ENCODE peak calls at places on chromosomes 13 and 19, in ten cellular contexts. B is stimulated activated naive CD8-positive, alpha-beta T cell treated with anti-CD3 and anti-CD28 coated beads, Interleukin-15, Interleukin-2, amounts not matched to agents 100 U/mL and 50 U/mL, for 24 hours; I is AG09309; X is activated CD4-positive, alpha-beta T cell treated with anti-CD3 and anti-CD28 coated beads for 24 hours; V is EL; G is psoas muscle; S is G401; P is upper lobe of left lung; U is activated T-cell treated with anti-CD3 and anti-CD28 coated beads, Interleukin-2, amount 50 U/mL, for 72 hours; Z is NCI-H2081 treated with DMSO at 0.1 percent for 48 hours. Y is an unnamed sample.
A peak's percentile ranks its signal among the peaks of the same experiment; 100 is the strongest.

GRCh38 chr19:32172761-32173160 is 172.6 kb upstream of the ZNF507 start:
- DNase-seq in B (no peak), I (no peak), X (no peak), V (no peak), G (no peak), S (no peak), P (no peak), U (no peak), Z (no peak), Y (no peak)

GRCh38 chr13:51793570-51794273 is 10.2 kb downstream of the DHRS12 start:
- DNase-seq in B (peak; percentile 49), I (no peak), X (no peak), V (peak; percentile 78), G (no peak), S (no peak), P (peak; percentile 45), U (peak; percentile 67), Z (no peak), Y (no peak)

GRCh38 chr13:74142257-74142656 is 8.1 kb upstream of the KLF12 start:
- DNase-seq in B (no peak), I (no peak), X (no peak), V (no peak), G (no peak), S (no peak), P (no peak), U (no peak), Z (no peak), Y (no peak)

GRCh38 chr19:49642488-49643035 is 553 bp downstream of the SCAF1 start:
- DNase-seq in B (no peak), I (no peak), X (no peak), V (peak; percentile 19), G (no peak), S (no peak), P (no peak), U (no peak), Z (no peak), Y (no peak)

GRCh38 chr13:110215606-110216005 is 91.4 kb downstream of the COL4A1 start:
- DNase-seq in B (no peak), I (no peak), X (no peak), V (no peak), G (no peak), S (no peak), P (no peak), U (no peak), Z (no peak), Y (no peak)

GRCh38 chr19:17457621-17458020 is 3.1 kb downstream of the NXNL1 start:
- DNase-seq in B (no peak), I (no peak), X (no peak), V (no peak), G (no peak), S (no peak), P (no peak), U (no peak), Z (no peak), Y (no peak)

GRCh38 chr19:42099336-42099925 is 23.5 kb downstream of the ZNF574 start:
- DNase-seq in B (no peak), I (no peak), X (no peak), V (no peak), G (no peak), S (peak; percentile 49), P (no peak), U (no peak), Z (no peak), Y (no peak)

GRCh38 chr13:59641758-59642157 is 522.0 kb downstream of the DIAPH3 start:
- DNase-seq in B (no peak), I (peak; percentile 3), X (no peak), V (peak; percentile 51), G (no peak), S (no peak), P (no peak), U (no peak), Z (no peak), Y (no peak)

GRCh38 chr13:30882996-30883766 is 22.9 kb upstream of the MEDAG start:
- DNase-seq in B (no peak), I (no peak), X (no peak), V (no peak), G (no peak), S (no peak), P (no peak), U (no peak), Z (no peak), Y (no peak)

GRCh38 chr19:2321565-2322283 is 6.7 kb downstream of the LSM7 start:
- DNase-seq in B (no peak), I (no peak), X (no peak), V (no peak), G (no peak), S (no peak), P (no peak), U (no peak), Z (no peak), Y (no peak)

GRCh38 chr19:56838930-56839664 is 1.4 kb downstream of the PEG3 start:
- DNase-seq in B (no peak), I (no peak), X (no peak), V (no peak), G (peak; percentile 97), S (peak; percentile 99), P (peak; percentile 96), U (peak; percentile 6), Z (no peak), Y (no peak)

GRCh38 chr13:89169951-89170350 is 1498.8 kb downstream of the SLITRK5 start:
- DNase-seq in B (no peak), I (no peak), X (no peak), V (no peak), G (no peak), S (no peak), P (no peak), U (no peak), Z (no peak), Y (no peak)

GRCh38 chr13:113794086-113794485 is 35.1 kb downstream of the TMEM255B start:
- DNase-seq in B (no peak), I (no peak), X (no peak), V (no peak), G (no peak), S (no peak), P (no peak), U (no peak), Z (no peak), Y (no peak)

GRCh38 chr19:33273881-33274662 is 28.3 kb downstream of the CEBPA start:
- DNase-seq in B (peak; percentile 35), I (peak; percentile 92), X (peak; percentile 23), V (peak; percentile 73), G (peak; percentile 58), S (no peak), P (peak; percentile 85), U (peak; percentile 40), Z (no peak), Y (no peak)

GRCh38 chr13:33927315-33927714 is 109.4 kb downstream of the RFC3 start:
- DNase-seq in B (no peak), I (peak; percentile 44), X (no peak), V (peak; percentile 44), G (no peak), S (no peak), P (no peak), U (no peak), Z (no peak), Y (no peak)

GRCh38 chr19:52584686-52585085 is 14.6 kb downstream of the ZNF701 start:
- DNase-seq in B (no peak), I (no peak), X (no peak), V (no peak), G (no peak), S (no peak), P (no peak), U (no peak), Z (no peak), Y (no peak)

GRCh38 chr13:112053167-112053743 is 13.7 kb upstream of the SOX1 start:
- DNase-seq in B (no peak), I (no peak), X (no peak), V (no peak), G (no peak), S (no peak), P (no peak), U (no peak), Z (no peak), Y (no peak)

GRCh38 chr13:27658569-27658968 is 36.9 kb downstream of the POLR1D start:
- DNase-seq in B (no peak), I (no peak), X (no peak), V (peak; percentile 45), G (no peak), S (no peak), P (no peak), U (no peak), Z (no peak), Y (no peak)